ENCODE peak calls at places on chromosomes 16 and 17, in seven cellular contexts. N is tibial artery, Z is GM23338, C is body of pancreas, K is PC-9, J is cardiac muscle cell, A is mammary epithelial cell. G is an unnamed sample. For H3K36me3, the result is how much of the 10 kb centered on the place peaks cover.

GRCh38 chr17:29149431-29150064 is 30.6 kb downstream of the MYO18A start:
- DNase-seq in J (peak), C (no peak), A (peak), Z (no peak), N (peak), K (no peak), G (no peak)

GRCh38 chr16:67104061-67104460 is 5.7 kb upstream of the PHAF1 start:
- DNase-seq in C (peak), N (peak), J (peak), Z (peak), K (no peak), A (no peak), G (no peak)

GRCh38 chr17:75844530-75845057 is 390 bp upstream of the UNC13D start:
- DNase-seq in N (peak), C (peak), K (peak), J (no peak), A (peak), Z (no peak), G (no peak)

GRCh38 chr17:81381632-81382577 is 13.4 kb upstream of the BAHCC1 start:
- DNase-seq in C (no peak), Z (no peak), J (no peak), K (no peak), N (no peak), A (no peak), G (no peak)

GRCh38 chr16:70390774-70391173 is 44.1 kb downstream of the DDX19A start:
- DNase-seq in N (no peak), K (peak), C (no peak), A (peak), J (no peak), Z (no peak), G (no peak)

GRCh38 chr16:58417600-58417999 is 25.3 kb downstream of the GINS3 start:
- DNase-seq in A (no peak), Z (no peak), K (no peak), J (no peak), C (no peak), N (no peak), G (no peak)

GRCh38 chr16:5349661-5350060 is 252.1 kb upstream of the EEF2KMT start:
- DNase-seq in Z (peak), K (no peak), A (no peak), C (no peak), J (no peak), N (no peak), G (no peak)

GRCh38 chr16:69329369-69330285 is 761 bp downstream of the PDF start:
- DNase-seq in K (no peak), C (peak), Z (peak), J (no peak), A (peak), N (no peak), G (no peak)

GRCh38 chr17:40015998-40016691 is 905 bp downstream of the CSF3 start:
- DNase-seq in K (no peak), C (no peak), Z (no peak), N (no peak), A (no peak), J (no peak), G (no peak)

GRCh38 chr16:85460252-85460982 is 152.7 kb upstream of the GSE1 start:
- DNase-seq in A (no peak), N (no peak), C (no peak), J (peak), K (no peak), Z (peak), G (no peak)

GRCh38 chr17:82859431-82860403 is 19.9 kb upstream of the ZNF750 start:
- DNase-seq in J (peak), A (no peak), Z (no peak), C (no peak), K (peak), N (peak), G (no peak)

GRCh38 chr16:77553130-77553529 is 118.3 kb upstream of the ADAMTS18 start:
- DNase-seq in C (no peak), A (no peak), J (no peak), N (no peak), K (no peak), Z (no peak), G (no peak)

GRCh38 chr17:35849469-35850348 is 19.0 kb downstream of the HEATR9 start:
- DNase-seq in Z (peak), N (no peak), C (peak), J (peak), A (peak), K (no peak), G (no peak)

GRCh38 chr16:53056528-53056881 is 1.7 kb downstream of the CHD9 start:
- DNase-seq in J (peak), N (no peak), A (no peak), Z (no peak), C (no peak), K (no peak), G (no peak)

GRCh38 chr16:7085776-7086175 is 246.9 kb upstream of the RBFOX1 start:
- DNase-seq in C (no peak), K (no peak), J (no peak), N (no peak), A (no peak), Z (no peak), G (no peak)

GRCh38 chr17:76735586-76736348 is 1.4 kb downstream of the SRSF2 start:
- DNase-seq in J (no peak), C (no peak), N (no peak), A (no peak), K (no peak), Z (no peak), G (no peak)

GRCh38 chr16:85479972-85480726 is 133.0 kb upstream of the GSE1 start:
- DNase-seq in N (no peak), C (peak), Z (peak), K (peak), J (no peak), A (no peak), G (no peak)

GRCh38 chr16:10964891-10965326 is 20.5 kb downstream of the CLEC16A start:
- DNase-seq in J (no peak), N (no peak), K (no peak), C (no peak), Z (no peak), A (no peak), G (no peak)

DNA sequence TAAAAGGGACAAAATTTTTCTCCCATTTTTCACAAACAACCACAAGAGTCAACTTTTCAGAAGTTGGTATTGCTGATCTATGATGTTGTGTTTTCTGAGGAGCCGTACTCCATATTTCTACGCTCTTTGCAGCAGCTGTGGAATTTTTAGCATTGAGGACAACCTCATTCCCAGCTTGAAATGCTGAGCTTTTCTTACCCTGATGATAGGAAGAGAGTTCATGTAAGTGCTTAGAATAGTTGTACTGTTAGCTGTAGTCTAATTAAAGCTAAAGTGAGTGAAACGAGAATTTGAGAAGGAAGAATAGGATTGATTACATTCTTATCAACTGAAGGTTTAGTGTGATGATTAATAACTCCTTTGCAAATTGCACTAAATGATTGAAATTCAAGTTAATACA is 72.3 kb downstream of the NF1 start:
- DNase-seq in K (no peak), J (no peak), A (no peak), Z (no peak), N (no peak), C (no peak), G (no peak)
- H3K27ac ChIP-seq in K (no peak), J (peak), A (no peak), Z (no peak), N (no peak), C (no peak), G (no peak)

DNA sequence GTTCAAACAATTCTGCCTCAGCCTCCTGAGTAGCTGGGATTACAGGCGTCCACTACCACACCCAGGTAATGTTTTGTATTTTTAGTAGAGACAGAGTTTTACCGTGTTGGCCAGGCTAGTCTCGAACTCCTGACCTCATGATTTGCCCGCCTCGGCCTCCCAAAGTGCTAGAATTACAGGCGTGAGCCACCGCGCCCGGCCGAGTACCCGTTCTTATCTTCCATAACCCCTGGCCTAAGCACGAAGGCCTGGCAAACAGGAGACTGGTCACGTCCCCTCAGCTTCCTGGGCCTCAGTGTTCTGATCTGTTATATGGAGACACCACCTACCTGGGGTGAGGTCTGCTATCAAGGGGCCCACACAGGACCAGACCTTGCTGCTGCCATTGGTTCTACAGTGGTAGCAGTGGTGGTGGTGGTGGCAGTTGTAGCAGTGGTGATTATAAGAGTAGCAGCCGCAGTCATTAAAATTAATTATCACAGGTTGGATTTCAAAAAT is 1.3 kb downstream of the SLC5A10 start:
- DNase-seq in Z (no peak), C (no peak), J (no peak), A (no peak), K (no peak), N (no peak), G (no peak)
- TF ChIP-seq CTCF in Z (no peak), C (no peak), J (no peak), A (no peak), K (no peak), N (no peak), G (no peak)

DNA sequence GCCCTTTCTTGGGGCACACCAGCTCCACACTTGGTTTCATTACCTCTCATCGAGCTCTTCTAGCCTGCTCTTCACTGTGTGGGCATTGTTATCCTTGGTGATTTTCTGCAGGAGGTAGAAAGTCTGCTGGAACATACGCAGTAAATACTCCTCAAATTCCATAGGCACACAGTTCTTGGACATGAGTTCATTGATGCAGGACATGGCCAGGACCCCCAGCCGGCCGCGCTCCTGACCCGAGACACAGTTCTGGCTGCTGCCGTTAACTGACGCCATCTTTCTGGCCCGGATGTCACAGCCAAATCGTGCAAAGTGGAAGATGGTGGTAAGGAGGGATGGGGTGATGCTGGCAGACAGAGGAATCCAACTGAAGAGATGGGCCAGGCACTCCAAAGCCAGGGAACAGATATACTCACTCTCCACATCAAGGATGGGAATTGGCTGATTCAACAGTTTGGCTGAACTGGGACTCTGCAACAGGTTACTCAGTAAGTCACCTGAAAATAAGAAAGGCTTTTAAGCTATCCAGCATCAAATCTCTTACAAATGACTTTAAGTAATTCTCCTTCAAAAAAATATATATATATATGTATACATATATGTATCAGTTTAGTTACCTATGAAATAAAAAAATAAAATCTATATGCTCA is 55.6 kb downstream of the XPO6 start:
- DNase-seq in N (no peak), K (peak), A (no peak), Z (no peak), J (no peak), C (no peak), G (no peak)
- H3K36me3 ChIP-seq in N (under half), K (under half), A (under half), Z (under half), J (under half), C (under half), G (under half)

GRCh38 chr17:57941384-57942370 is 13.5 kb downstream of the CUEDC1 start:
- DNase-seq in J (no peak), C (no peak), Z (no peak), K (no peak), A (no peak), N (no peak), G (no peak)
- H3K27ac ChIP-seq in J (no peak), C (peak), Z (no peak), K (no peak), A (no peak), N (no peak), G (no peak)

GRCh38 chr16:80527297-80527696 is 13.5 kb upstream of the DYNLRB2 start:
- DNase-seq in A (peak), N (no peak), C (no peak), J (peak), K (no peak), Z (peak), G (no peak)
- TF ChIP-seq CTCF in A (peak), N (peak), C (peak), J (peak), K (peak), Z (peak), G (no peak)

GRCh38 chr17:68847711-68848110 is 107.5 kb downstream of the ABCA8 start:
- DNase-seq in N (no peak), K (no peak), Z (no peak), C (no peak), J (no peak), A (no peak), G (no peak)

GRCh38 chr17:68853439-68853838 is 101.8 kb downstream of the ABCA8 start:
- DNase-seq in Z (no peak), J (no peak), A (no peak), K (no peak), C (no peak), N (no peak), G (no peak)

GRCh38 chr17:68851875-68852274 is 103.3 kb downstream of the ABCA8 start:
- DNase-seq in C (no peak), K (no peak), N (no peak), J (no peak), Z (no peak), A (no peak), G (no peak)

GRCh38 chr17:68854509-68854908 is 100.7 kb downstream of the ABCA8 start:
- DNase-seq in A (no peak), Z (no peak), K (no peak), C (no peak), N (no peak), J (no peak), G (no peak)

DNA sequence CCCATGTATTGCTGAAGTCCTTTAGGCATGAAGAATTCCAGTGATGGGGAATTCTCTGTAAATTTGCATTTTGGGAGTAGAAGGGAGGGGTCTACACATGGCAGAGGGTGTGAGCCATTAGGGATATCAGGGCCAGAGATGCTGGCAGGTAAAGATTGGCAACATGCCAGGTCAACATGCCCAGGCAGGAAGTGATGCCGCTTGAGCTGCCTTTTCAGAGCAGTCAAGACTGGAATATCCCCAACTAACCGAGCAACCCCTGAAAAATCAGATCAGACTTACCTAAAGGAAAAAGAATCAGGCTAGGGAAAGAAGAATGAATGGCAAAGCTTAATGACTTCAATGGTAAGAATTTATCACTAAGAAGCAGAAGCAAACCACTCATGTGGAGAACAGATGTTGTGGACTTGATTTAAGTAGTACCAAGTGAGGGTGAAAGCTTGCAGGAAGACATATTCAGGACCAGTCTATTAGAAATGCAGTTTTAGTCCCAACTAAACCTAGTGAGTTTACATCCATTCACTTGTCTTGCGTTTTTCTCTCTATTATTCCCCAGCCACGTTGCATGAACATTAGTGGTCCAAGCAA is 105.4 kb downstream of the ABCA8 start:
- DNase-seq in A (peak), J (no peak), K (no peak), Z (no peak), C (no peak), N (no peak), G (no peak)
- H3K36me3 ChIP-seq in A (under half), J (under half), K (under half), Z (under half), C (under half), N (under half), G (under half)

DNA sequence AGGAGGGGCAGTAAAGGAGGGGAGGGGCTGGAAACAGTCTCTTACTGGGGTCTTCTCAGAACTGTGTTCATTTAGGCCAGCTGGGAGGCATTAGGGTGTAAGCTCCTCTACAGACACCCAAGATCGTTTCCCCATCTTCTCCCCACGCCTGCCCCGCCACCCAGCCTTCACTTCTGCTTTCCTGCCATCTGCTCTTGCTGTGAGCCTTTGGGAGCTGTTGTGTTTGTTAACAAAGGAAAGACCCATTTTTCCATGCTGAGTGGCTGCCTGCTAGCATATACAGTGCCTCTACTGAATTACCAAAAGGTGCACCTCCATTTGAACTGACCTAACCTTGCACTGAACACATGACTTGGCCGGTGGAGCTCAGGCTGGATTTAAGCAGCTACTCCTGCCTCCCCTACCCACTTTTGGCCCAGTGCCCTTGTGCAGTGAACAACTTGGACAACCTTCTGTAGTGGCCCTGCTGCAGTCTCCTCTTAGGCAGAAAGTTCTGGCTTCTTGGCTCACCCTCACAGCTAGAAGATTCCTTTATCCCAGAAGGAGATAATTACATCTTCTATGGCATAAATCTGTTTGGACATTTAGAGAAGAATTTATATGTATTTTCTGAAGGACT is 81.7 kb upstream of the HNF1B start:
- DNase-seq in J (no peak), N (peak), A (no peak), Z (no peak), C (no peak), K (no peak), G (no peak)
- H3K27ac ChIP-seq in J (no peak), N (no peak), A (no peak), Z (no peak), C (no peak), K (no peak), G (no peak)

GRCh38 chr16:71671165-71671564 is 45.2 kb downstream of the MARVELD3 start:
- DNase-seq in C (no peak), N (no peak), Z (no peak), K (no peak), J (no peak), A (no peak), G (no peak)

GRCh38 chr16:71673190-71673956 is 47.4 kb downstream of the MARVELD3 start:
- DNase-seq in N (no peak), J (no peak), C (no peak), A (no peak), Z (no peak), K (no peak), G (no peak)

GRCh38 chr16:71672125-71672524 is 46.1 kb downstream of the MARVELD3 start:
- DNase-seq in Z (no peak), J (no peak), K (no peak), C (no peak), N (no peak), A (no peak), G (no peak)

GRCh38 chr16:71669926-71670536 is 44.0 kb downstream of the MARVELD3 start:
- DNase-seq in K (no peak), A (no peak), J (peak), Z (no peak), C (no peak), N (no peak), G (no peak)

DNA sequence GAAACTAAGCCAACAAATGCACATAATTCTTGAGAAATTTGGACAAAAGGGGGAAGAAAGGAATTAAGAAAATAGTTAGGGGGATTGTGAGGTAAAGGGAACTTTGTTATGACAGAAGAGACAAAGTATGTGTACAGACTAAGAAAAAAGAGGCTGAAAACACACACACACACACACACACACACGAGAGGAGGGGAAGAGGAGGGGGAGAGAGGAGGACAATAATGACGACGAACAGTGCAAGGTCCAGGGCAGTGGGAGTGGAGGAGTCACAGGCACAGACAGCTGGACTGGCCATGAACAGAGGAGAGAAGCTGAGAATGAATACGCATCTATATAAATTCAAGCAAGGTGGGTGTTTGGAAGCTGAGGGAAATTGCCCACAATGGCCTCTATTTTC is 44.6 kb downstream of the MARVELD3 start:
- DNase-seq in C (no peak), J (no peak), K (no peak), N (no peak), Z (no peak), A (no peak), G (no peak)
- TF ChIP-seq CTCF in C (no peak), J (no peak), K (no peak), N (no peak), Z (no peak), A (no peak), G (no peak)

GRCh38 chr17:65039349-65039988 is 17.1 kb downstream of the GNA13 start:
- DNase-seq in K (peak), N (no peak), C (no peak), A (peak), J (no peak), Z (no peak), G (no peak)

GRCh38 chr17:65035191-65035590 is 21.3 kb downstream of the GNA13 start:
- DNase-seq in A (no peak), Z (no peak), K (no peak), C (no peak), N (no peak), J (peak), G (no peak)

GRCh38 chr17:65035704-65036103 is 20.8 kb downstream of the GNA13 start:
- DNase-seq in C (no peak), K (no peak), Z (no peak), N (no peak), A (no peak), J (no peak), G (no peak)

GRCh38 chr17:65041518-65041917 is 15.0 kb downstream of the GNA13 start:
- DNase-seq in Z (no peak), A (no peak), C (no peak), N (no peak), K (no peak), J (no peak), G (no peak)

DNA sequence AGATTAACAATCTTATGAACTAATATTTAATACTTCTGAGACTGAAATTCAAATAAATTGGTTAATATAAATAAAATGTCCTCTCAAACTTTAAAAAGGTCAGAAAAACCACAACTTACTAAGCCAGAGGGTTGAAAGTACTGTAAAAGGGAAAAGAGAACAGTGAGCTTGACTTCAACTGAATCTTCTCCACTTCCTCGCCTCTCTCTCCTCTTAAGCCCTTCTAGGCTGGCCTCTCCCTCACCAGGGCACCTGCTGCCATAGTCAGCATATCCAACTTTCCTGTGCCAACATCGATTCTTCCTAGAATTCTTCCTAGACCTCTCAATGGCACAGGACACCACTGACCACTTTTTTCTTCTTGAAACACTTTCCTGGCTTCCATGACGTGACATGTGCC is 19.4 kb downstream of the GNA13 start:
- DNase-seq in A (no peak), J (no peak), C (no peak), Z (no peak), N (no peak), K (no peak), G (no peak)
- H3K36me3 ChIP-seq in A (under half), J (under half), C (under half), Z (under half), N (under half), K (under half), G (under half)